ENCODE peak calls at places on chromosomes 13 and 19, in six cellular contexts. O, F, E, B, Q and V are unnamed samples. For H3K4me1, the result is how much of the 10 kb centered on the place peaks cover.

GRCh38 chr19:33569822-33570221 is 48.2 kb upstream of the PEPD start:
- DNase-seq in E (no peak), Q (no peak), B (no peak), O (no peak), F (no peak), V (peak)

GRCh38 chr13:36992362-36992761 is 6.8 kb downstream of the ALG5 start:
- DNase-seq in F (no peak), B (no peak), O (no peak), Q (peak), E (no peak), V (no peak)

GRCh38 chr13:79735228-79735627 is 254.3 kb downstream of the NDFIP2 start:
- DNase-seq in F (peak), Q (peak), E (no peak), O (no peak), B (peak), V (no peak)

GRCh38 chr19:37654118-37654517 is 1.1 kb downstream of the ZFP30 start:
- DNase-seq in F (peak), Q (no peak), O (no peak), B (peak), E (no peak), V (no peak)

GRCh38 chr19:35202722-35203674 is 25.5 kb downstream of the FAM187B start:
- DNase-seq in B (no peak), E (no peak), F (no peak), O (peak), Q (no peak), V (no peak)

GRCh38 chr19:57643734-57644133 is 10.8 kb downstream of the ZNF211 start:
- DNase-seq in B (no peak), Q (no peak), F (no peak), O (no peak), E (no peak), V (no peak)

GRCh38 chr19:39405930-39406655 is 554 bp upstream of the ZFP36 start:
- DNase-seq in O (peak), E (no peak), B (no peak), F (no peak), Q (no peak), V (peak)

GRCh38 chr13:94813920-94814500 is 101.7 kb upstream of the SOX21 start:
- DNase-seq in B (no peak), F (no peak), Q (no peak), O (no peak), E (no peak), V (no peak)

GRCh38 chr13:102825921-102826706 is 19.7 kb upstream of the ERCC5 start:
- DNase-seq in Q (peak), E (no peak), B (peak), O (no peak), F (peak), V (no peak)

GRCh38 chr13:42762917-42763316 is 18.5 kb upstream of the FAM216B start:
- DNase-seq in O (no peak), E (no peak), F (peak), Q (peak), B (peak), V (no peak)

GRCh38 chr19:55605637-55606470 is at the start of gene ZNF865:
- DNase-seq in E (peak), O (peak), F (peak), B (peak), Q (peak), V (peak)

GRCh38 chr13:42495256-42495655 is 78.7 kb upstream of the TNFSF11 start:
- DNase-seq in F (no peak), Q (no peak), O (no peak), B (no peak), E (no peak), V (no peak)

DNA sequence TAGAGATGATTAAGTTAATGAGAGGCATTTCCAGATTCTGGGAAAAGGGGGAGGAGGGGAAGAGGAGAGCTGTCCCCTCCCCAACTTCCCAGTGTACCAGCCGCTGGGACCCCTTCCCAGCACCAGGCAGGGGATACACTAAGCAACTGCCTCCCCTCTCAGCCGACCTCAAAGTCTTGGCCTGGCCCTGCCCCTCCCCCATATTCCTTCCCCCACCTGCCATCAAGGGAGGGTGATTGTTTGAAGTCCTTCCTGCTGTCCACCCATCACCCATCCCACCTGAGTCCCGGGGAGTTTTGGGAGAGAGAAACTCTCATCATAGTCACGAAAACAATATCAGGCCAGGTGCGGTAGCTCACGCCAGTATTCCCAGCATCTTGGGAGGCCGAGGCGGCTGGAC is 20.1 kb downstream of the MEIS3 start:
- DNase-seq in B (no peak), E (no peak), Q (no peak), F (no peak), O (peak), V (no peak)
- H3K27ac ChIP-seq in B (no peak), E (no peak), Q (no peak), F (no peak), O (peak), V (no peak)

DNA sequence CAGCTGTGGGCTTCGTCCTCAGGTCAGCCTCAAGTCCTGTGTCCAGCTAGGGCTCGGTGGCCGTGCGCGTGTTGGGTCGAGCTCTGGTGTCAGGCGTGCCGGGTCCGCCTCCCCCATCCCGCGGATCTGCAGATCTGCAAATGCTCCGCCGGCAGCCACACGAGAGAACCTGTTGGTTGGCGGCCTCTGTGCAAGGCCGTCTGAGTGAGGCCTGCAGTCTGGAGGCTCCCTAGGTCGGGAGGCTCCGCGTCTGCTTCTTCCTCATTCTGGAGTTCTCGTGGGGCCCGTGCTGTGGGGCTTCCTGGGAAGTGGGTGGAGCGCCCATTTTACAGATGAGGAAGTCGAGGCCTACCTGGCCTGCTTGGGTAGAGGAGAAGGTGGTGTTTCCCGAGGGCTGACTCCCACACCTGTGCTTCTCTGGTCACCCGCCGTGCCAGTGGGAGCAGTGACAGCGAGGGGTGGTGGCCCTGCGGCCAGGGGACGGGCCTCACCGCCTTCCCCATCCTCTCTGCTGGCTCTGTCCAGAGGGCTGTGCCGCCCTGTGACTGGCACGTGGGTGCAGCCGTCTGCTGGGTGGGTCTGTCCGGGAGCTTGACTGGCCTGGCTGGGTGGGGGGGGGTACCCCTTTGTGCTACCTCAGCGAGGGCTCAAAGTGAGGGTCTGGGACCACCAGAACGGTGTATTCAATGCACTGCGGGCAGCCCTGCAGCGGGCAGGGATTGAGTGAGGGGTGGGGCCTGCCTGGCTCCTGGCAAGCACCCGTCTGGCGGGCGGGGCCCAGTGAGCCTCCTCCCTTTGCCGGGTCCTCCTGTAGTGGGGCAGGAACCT is 3.3 kb downstream of the CSNK1G2 start:
- DNase-seq in E (no peak), F (no peak), B (no peak), O (no peak), Q (no peak), V (no peak)
- H3K4me1 ChIP-seq in E (under half), F (under half), B (under half), O (under half), Q (under half), V (under half)

GRCh38 chr19:17510220-17510993 is 1.0 kb upstream of the PGLS start:
- DNase-seq in F (peak), E (no peak), O (no peak), B (peak), Q (no peak), V (no peak)

GRCh38 chr19:17515408-17516149 is 4.1 kb downstream of the PGLS start:
- DNase-seq in Q (no peak), F (no peak), O (no peak), E (no peak), B (no peak), V (no peak)

GRCh38 chr19:17512574-17512939 is 1.1 kb downstream of the PGLS start:
- DNase-seq in Q (no peak), F (no peak), B (no peak), E (no peak), O (no peak), V (no peak)

GRCh38 chr19:17513801-17514200 is 2.4 kb downstream of the PGLS start:
- DNase-seq in Q (no peak), B (no peak), E (no peak), O (no peak), F (peak), V (no peak)

DNA sequence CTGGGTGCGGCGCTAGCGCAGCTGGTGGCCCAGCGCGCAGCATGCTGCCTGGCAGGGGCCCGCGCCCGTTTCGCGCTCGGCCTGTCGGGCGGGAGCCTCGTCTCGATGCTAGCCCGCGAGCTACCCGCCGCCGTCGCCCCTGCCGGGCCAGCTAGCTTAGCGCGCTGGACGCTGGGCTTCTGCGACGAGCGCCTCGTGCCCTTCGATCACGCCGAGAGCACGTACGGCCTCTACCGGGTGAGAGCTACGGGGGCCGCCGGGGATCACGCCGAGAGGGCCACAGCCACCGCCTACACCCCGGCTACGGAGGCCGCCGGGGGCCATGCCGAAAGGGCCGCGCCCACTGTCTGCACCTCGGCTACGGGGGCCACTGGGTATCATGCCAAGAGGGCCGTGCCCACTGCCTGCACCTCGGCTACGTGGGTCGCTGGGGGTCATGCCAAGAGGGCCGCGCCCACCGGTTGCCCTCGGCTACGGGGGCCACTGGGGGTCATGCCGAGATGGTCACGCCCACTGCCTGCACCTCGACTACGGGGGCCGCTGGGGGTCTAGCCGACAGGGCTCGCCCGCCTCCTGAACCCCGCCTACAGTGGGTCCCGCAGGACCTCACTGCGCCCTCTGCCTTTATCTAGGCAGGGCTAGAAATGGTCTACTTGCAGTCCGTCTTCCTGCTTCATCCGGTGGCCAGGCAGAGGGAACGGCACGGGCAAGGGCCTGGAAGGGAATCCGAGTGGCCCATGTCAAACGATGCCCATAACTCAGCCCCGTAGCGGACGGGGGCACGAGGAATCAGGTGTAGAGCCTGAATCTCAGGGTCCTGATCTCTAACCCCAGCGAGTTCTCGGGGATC is 500 bp downstream of the PGLS start:
- DNase-seq in F (peak), Q (peak), E (peak), O (peak), B (peak), V (peak)
- TF ChIP-seq CTCF in F (no peak), Q (no peak), E (peak), O (peak), B (peak), V (no peak)

GRCh38 chr13:75371223-75371622 is 110.7 kb downstream of the TBC1D4 start:
- DNase-seq in E (no peak), F (no peak), B (no peak), O (no peak), Q (no peak), V (no peak)

GRCh38 chr13:75366380-75367280 is 115.3 kb downstream of the TBC1D4 start:
- DNase-seq in O (no peak), F (no peak), Q (no peak), E (no peak), B (no peak), V (no peak)

GRCh38 chr13:75365724-75366173 is 116.2 kb downstream of the TBC1D4 start:
- DNase-seq in F (peak), E (no peak), B (peak), Q (peak), O (no peak), V (no peak)

GRCh38 chr13:75369986-75370385 is 112.0 kb downstream of the TBC1D4 start:
- DNase-seq in B (no peak), F (no peak), E (no peak), Q (no peak), O (no peak), V (no peak)

DNA sequence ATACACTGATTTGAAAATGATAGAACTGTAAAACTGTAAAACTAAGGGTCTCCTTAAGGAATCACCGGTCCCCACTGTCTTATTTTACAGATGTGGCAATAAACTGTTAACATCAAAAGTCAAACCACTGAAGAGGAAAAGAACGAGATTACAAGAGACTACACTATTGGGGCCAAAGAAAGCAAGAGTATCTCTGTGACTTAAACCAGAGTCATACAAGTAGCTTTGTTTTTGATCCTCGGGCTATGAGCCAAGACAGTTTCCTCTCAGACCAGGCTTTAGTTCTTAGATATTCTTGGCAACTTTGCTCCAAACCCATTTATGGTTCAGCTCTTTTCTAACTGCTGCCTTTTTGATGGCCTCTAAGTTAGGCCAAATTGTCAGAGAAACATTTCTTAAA is 113.8 kb downstream of the TBC1D4 start:
- DNase-seq in Q (peak), B (peak), E (no peak), F (peak), O (no peak), V (no peak)
- H3K27ac ChIP-seq in Q (no peak), B (peak), E (peak), F (peak), O (no peak), V (peak)

GRCh38 chr13:33278923-33279322 is 6.6 kb downstream of the STARD13 start:
- DNase-seq in F (no peak), E (no peak), B (no peak), Q (no peak), O (no peak), V (no peak)

GRCh38 chr13:33279414-33279813 is 6.1 kb downstream of the STARD13 start:
- DNase-seq in E (no peak), B (no peak), F (no peak), Q (no peak), O (no peak), V (no peak)

GRCh38 chr13:33280923-33281322 is 4.6 kb downstream of the STARD13 start:
- DNase-seq in O (no peak), F (peak), E (no peak), Q (peak), B (no peak), V (no peak)

GRCh38 chr13:33280550-33280905 is 5.0 kb downstream of the STARD13 start:
- DNase-seq in E (no peak), B (no peak), F (no peak), O (no peak), Q (no peak), V (no peak)

DNA sequence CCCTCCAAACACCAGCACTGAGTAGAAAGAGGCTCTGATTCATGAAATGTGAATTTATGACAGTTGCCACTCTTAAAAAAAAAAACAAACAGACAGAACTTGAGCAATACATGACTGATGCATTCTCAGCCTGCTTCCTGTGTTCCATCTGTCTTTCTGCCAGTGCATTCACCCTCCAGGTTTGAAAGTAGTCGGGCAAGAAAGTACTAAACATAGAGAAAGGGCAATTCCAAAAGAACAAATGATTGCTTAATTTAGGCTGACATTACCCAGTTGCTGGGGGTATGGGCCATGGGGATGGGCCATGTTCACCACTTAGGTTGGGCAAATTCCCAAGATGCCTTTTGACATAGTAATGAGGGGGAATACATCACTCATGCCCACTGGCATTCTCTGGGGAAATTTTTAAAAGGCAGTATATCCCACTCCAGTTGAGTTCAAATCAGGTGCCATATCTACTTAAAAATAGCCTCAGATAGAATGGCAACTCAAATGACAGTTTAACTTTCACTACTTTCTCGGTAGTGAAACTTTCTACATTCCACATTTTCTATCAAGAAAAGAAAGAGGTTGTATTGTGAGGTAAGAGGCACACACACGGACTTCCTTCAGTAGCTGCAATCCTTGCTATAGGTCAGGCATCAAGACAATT is 5.5 kb downstream of the STARD13 start:
- DNase-seq in F (peak), O (no peak), B (peak), E (peak), Q (peak), V (no peak)
- H3K4me1 ChIP-seq in F (under half), O (under half), B (under half), E (under half), Q (under half), V (half or more)